ENCODE peak calls at places on chromosomes 6 and 20, in eight cellular contexts. One of them, this sample, is unnamed.

GRCh38 chr6:111709615-111710398 is 104.1 kb upstream of the TRAF3IP2 start:
- DNase-seq in choroid plexus epithelial cell: peak
- DNase-seq in CD14-positive monocyte: no peak
- DNase-seq in ovary: peak
- DNase-seq in HTR-8/SVneo: peak
- DNase-seq in NCI-H2029 treated with DMSO at 0.1 percent for 48 hours: peak
- DNase-seq in GM12865: peak
- DNase-seq in A549: peak
- DNase-seq in this sample: peak

GRCh38 chr20:64082126-64082638 is 2.0 kb downstream of the LKAAEAR1 start:
- DNase-seq in HTR-8/SVneo: no peak
- DNase-seq in A549: no peak
- DNase-seq in CD14-positive monocyte: no peak
- DNase-seq in ovary: no peak
- DNase-seq in choroid plexus epithelial cell: no peak
- DNase-seq in GM12865: no peak
- DNase-seq in NCI-H2029 treated with DMSO at 0.1 percent for 48 hours: no peak
- DNase-seq in this sample: no peak

GRCh38 chr20:5999783-6000182 is 49.3 kb downstream of the MCM8 start:
- DNase-seq in NCI-H2029 treated with DMSO at 0.1 percent for 48 hours: no peak
- DNase-seq in ovary: no peak
- DNase-seq in A549: no peak
- DNase-seq in CD14-positive monocyte: no peak
- DNase-seq in GM12865: no peak
- DNase-seq in HTR-8/SVneo: no peak
- DNase-seq in choroid plexus epithelial cell: no peak
- DNase-seq in this sample: no peak

GRCh38 chr6:127180421-127180820 is 62.0 kb downstream of the RSPO3 start:
- DNase-seq in CD14-positive monocyte: no peak
- DNase-seq in NCI-H2029 treated with DMSO at 0.1 percent for 48 hours: no peak
- DNase-seq in HTR-8/SVneo: no peak
- DNase-seq in A549: no peak
- DNase-seq in GM12865: no peak
- DNase-seq in choroid plexus epithelial cell: no peak
- DNase-seq in ovary: no peak
- DNase-seq in this sample: no peak

GRCh38 chr6:2259002-2259494 is 13.6 kb upstream of the GMDS start:
- DNase-seq in A549: no peak
- DNase-seq in ovary: no peak
- DNase-seq in GM12865: no peak
- DNase-seq in CD14-positive monocyte: no peak
- DNase-seq in choroid plexus epithelial cell: no peak
- DNase-seq in NCI-H2029 treated with DMSO at 0.1 percent for 48 hours: no peak
- DNase-seq in HTR-8/SVneo: no peak
- DNase-seq in this sample: no peak

GRCh38 chr20:25325073-25325472 is 65.6 kb downstream of the ABHD12 start:
- DNase-seq in GM12865: no peak
- DNase-seq in HTR-8/SVneo: no peak
- DNase-seq in choroid plexus epithelial cell: no peak
- DNase-seq in A549: no peak
- DNase-seq in CD14-positive monocyte: no peak
- DNase-seq in ovary: no peak
- DNase-seq in NCI-H2029 treated with DMSO at 0.1 percent for 48 hours: no peak
- DNase-seq in this sample: no peak

GRCh38 chr6:5125152-5126006 is 40.2 kb downstream of the PPP1R3G start:
- DNase-seq in A549: peak
- DNase-seq in NCI-H2029 treated with DMSO at 0.1 percent for 48 hours: no peak
- DNase-seq in ovary: no peak
- DNase-seq in choroid plexus epithelial cell: peak
- DNase-seq in HTR-8/SVneo: peak
- DNase-seq in CD14-positive monocyte: no peak
- DNase-seq in GM12865: no peak
- DNase-seq in this sample: no peak

GRCh38 chr6:125611573-125612399 is 137.6 kb upstream of the HEY2 start:
- DNase-seq in ovary: no peak
- DNase-seq in GM12865: no peak
- DNase-seq in A549: no peak
- DNase-seq in HTR-8/SVneo: no peak
- DNase-seq in choroid plexus epithelial cell: peak
- DNase-seq in CD14-positive monocyte: no peak
- DNase-seq in NCI-H2029 treated with DMSO at 0.1 percent for 48 hours: peak
- DNase-seq in this sample: peak

GRCh38 chr6:15449001-15449400 is 203.1 kb downstream of the JARID2 start:
- DNase-seq in CD14-positive monocyte: no peak
- DNase-seq in ovary: no peak
- DNase-seq in A549: no peak
- DNase-seq in choroid plexus epithelial cell: no peak
- DNase-seq in NCI-H2029 treated with DMSO at 0.1 percent for 48 hours: no peak
- DNase-seq in GM12865: no peak
- DNase-seq in HTR-8/SVneo: no peak
- DNase-seq in this sample: no peak

GRCh38 chr20:33554914-33555420 is 65.1 kb downstream of the CBFA2T2 start:
- DNase-seq in GM12865: peak
- DNase-seq in choroid plexus epithelial cell: peak
- DNase-seq in CD14-positive monocyte: no peak
- DNase-seq in NCI-H2029 treated with DMSO at 0.1 percent for 48 hours: peak
- DNase-seq in A549: peak
- DNase-seq in HTR-8/SVneo: peak
- DNase-seq in ovary: no peak
- DNase-seq in this sample: peak